ENCODE peak calls at places on chromosomes 4 and X, in four cellular contexts. Y is prostate gland, O is IMR-90, C is HepG2. W is an unnamed sample.

GRCh38 chr4:26020083-26020668 is 106.2 kb downstream of the SMIM20 start:
- DNase-seq in Y (no peak), O (peak; percentile 84), C (no peak), W (no peak)

GRCh38 chrX:107683124-107683895 is 55.0 kb downstream of the PRPS1 start:
- DNase-seq in Y (peak; percentile 44), O (no peak), C (no peak), W (no peak)

GRCh38 chrX:136694491-136695087 is 46.6 kb downstream of the CD40LG start:
- DNase-seq in Y (no peak), O (peak; percentile 58), C (peak; percentile 10), W (peak; percentile 8)

GRCh38 chr4:110046588-110047049 is 133.9 kb downstream of the EGF start:
- DNase-seq in Y (no peak), O (peak; percentile 68), C (no peak), W (no peak)

GRCh38 chrX:124502144-124502543 is 155.8 kb downstream of the SH2D1A start:
- DNase-seq in Y (no peak), O (no peak), C (no peak), W (no peak)

GRCh38 chr4:95141376-95141775 is 383.6 kb downstream of the BMPR1B start:
- DNase-seq in Y (no peak), O (no peak), C (no peak), W (no peak)

GRCh38 chr4:152939655-152940054 is 3.5 kb downstream of the FHDC1 start:
- DNase-seq in Y (no peak), O (no peak), C (no peak), W (no peak)

GRCh38 chrX:2691543-2692220 is 587 bp downstream of the CD99 start:
- DNase-seq in Y (no peak), O (peak; percentile 31), C (no peak), W (no peak)

GRCh38 chr4:103786014-103786413 is 66.2 kb upstream of the TACR3 start:
- DNase-seq in Y (no peak), O (no peak), C (peak; percentile 64), W (peak; percentile 40)

GRCh38 chrX:153922932-153923857 is 2.9 kb downstream of the ARHGAP4 start:
- DNase-seq in Y (peak; percentile 65), O (peak; percentile 58), C (no peak), W (peak; percentile 73)
- TF ChIP-seq CTCF in Y (peak; percentile 44), O (peak; percentile 50), C (peak; percentile 64), W (peak; percentile 54)

DNA sequence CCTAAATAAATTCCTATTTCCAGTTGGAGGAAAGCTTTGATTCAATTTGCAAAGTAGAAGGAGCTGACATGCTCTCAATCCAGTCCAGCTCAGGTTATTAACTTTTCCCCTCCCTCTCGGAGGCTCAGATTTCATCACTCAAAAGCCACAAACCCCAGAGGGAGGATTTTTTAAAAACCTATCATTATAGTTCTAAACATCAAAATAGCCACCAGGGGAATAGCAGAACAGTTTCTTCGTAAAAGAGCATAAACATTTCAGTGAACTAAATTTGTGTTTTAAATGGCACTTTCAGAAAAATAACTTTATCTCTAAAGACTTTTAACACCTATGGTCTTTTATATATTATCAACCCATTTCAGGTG is 8.8 kb downstream of the GPRIN3 start:
- DNase-seq in Y (no peak), O (no peak), C (no peak), W (no peak)
- H3K4me1 ChIP-seq in Y (no peaks in the 10 kb centered on the region), O (no peaks in the 10 kb centered on the region), C (peaks cover 7% of the 10 kb centered on the region), W (no peaks in the 10 kb centered on the region)

GRCh38 chr4:8618961-8619720 is 26.6 kb downstream of the CPZ start:
- DNase-seq in Y (no peak), O (no peak), C (no peak), W (no peak)

GRCh38 chr4:8618421-8618820 is 25.9 kb downstream of the CPZ start:
- DNase-seq in Y (no peak), O (no peak), C (no peak), W (no peak)

GRCh38 chr4:8615921-8616787 is 23.6 kb downstream of the CPZ start:
- DNase-seq in Y (no peak), O (no peak), C (no peak), W (no peak)

GRCh38 chr4:8616831-8617230 is 24.3 kb downstream of the CPZ start:
- DNase-seq in Y (no peak), O (no peak), C (no peak), W (no peak)

GRCh38 chr4:8617486-8618040 is 25.0 kb downstream of the CPZ start:
- DNase-seq in Y (no peak), O (no peak), C (no peak), W (no peak)
- H3K27me3 ChIP-seq in Y (no peaks in the 10 kb centered on the region), O (no peaks in the 10 kb centered on the region), C (peaks cover 12% of the 10 kb centered on the region), W (no peaks in the 10 kb centered on the region)

GRCh38 chr4:6909113-6909969 is at the start of gene TBC1D14:
- DNase-seq in Y (peak; percentile 84), O (peak; percentile 81), C (peak; percentile 74), W (peak; percentile 90)
- TF ChIP-seq CTCF in Y (peak; percentile 52), O (peak; percentile 14), C (peak; percentile 43), W (peak; percentile 11)

DNA sequence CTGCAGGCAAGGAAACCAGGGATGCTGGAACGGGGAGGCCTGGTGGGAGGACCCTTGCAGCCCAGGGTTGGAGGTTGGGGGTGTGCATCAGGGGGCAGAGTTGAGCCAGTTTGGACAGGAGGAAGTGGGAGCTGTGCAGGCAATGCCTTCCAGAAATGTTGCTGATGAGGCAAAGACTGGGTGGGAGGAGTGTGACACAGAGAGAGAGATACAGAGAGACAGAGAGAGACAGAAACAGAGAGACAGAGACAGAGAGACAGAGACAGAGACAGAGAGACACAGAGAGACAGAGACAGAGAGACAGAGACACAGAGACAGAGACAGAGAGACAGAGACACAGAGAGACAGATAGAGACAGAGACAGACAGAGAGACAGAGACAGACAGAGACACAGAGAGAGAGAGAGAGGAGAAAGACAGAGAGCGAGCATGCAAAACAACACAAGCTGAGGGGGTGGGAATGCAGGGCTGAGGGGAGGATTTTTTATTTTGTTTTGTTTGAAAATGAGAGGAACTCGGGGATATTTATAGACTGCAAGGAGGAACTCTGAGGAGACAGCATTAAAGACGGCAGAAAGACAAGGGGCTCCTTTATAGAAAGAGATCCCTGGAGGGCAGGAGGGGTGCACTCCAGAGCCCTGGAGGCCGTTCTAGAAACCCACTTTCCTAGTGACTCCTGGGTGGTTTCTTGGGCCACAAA is 1.9 kb upstream of the HAUS3 start:
- DNase-seq in Y (no peak), O (peak; percentile 18), C (peak; percentile 18), W (peak; percentile 67)
- H3K4me1 ChIP-seq in Y (peaks cover 10% of the 10 kb centered on the region), O (peaks cover 6% of the 10 kb centered on the region), C (peaks cover 54% of the 10 kb centered on the region), W (peaks cover under 1% of the 10 kb centered on the region)

GRCh38 chrX:115957862-115958490 is 212.6 kb upstream of the AGTR2 start:
- DNase-seq in Y (no peak), O (no peak), C (peak; percentile 21), W (peak; percentile 40)
- H3K27me3 ChIP-seq in Y (no peaks in the 10 kb centered on the region), O (peaks cover 20% of the 10 kb centered on the region), C (no peaks in the 10 kb centered on the region), W (no peaks in the 10 kb centered on the region)

GRCh38 chrX:64642482-64642881 is 247.2 kb upstream of the MTMR8 start:
- DNase-seq in Y (no peak), O (no peak), C (no peak), W (no peak)
- TF ChIP-seq CTCF in Y (no peak), O (no peak), C (no peak), W (peak; percentile 22)

GRCh38 chr4:106365613-106366012 is 3.0 kb downstream of the GIMD1 start:
- DNase-seq in Y (no peak), O (peak; percentile 95), C (peak; percentile 89), W (no peak)
- H3K4me1 ChIP-seq in Y (no peaks in the 10 kb centered on the region), O (peaks cover 8% of the 10 kb centered on the region), C (peaks cover 19% of the 10 kb centered on the region), W (no peaks in the 10 kb centered on the region)